ENCODE peak calls at places on chromosomes 6 and 20, in four cellular contexts. One of them, this sample, is unnamed.

GRCh38 chr6:131400054-131400781 is 172.8 kb upstream of the ARG1 start:
- DNase-seq in K562: peak
- DNase-seq in HepG2: peak
- DNase-seq in SK-N-SH: no peak
- DNase-seq in this sample: no peak

GRCh38 chr20:3765171-3765887 is 2.2 kb downstream of the ADISSP start:
- DNase-seq in HepG2: no peak
- DNase-seq in SK-N-SH: no peak
- DNase-seq in K562: no peak
- DNase-seq in this sample: no peak

GRCh38 chr6:43734294-43734665 is 35.7 kb upstream of the VEGFA start:
- DNase-seq in SK-N-SH: no peak
- DNase-seq in HepG2: no peak
- DNase-seq in K562: no peak
- DNase-seq in this sample: no peak

GRCh38 chr20:36465109-36466080 is 75.9 kb upstream of the MYL9 start:
- DNase-seq in SK-N-SH: no peak
- DNase-seq in K562: peak
- DNase-seq in HepG2: peak
- DNase-seq in this sample: no peak

GRCh38 chr20:20396794-20397193 is 28.9 kb downstream of the INSM1 start:
- DNase-seq in HepG2: no peak
- DNase-seq in SK-N-SH: no peak
- DNase-seq in K562: no peak
- DNase-seq in this sample: no peak

GRCh38 chr6:95780037-95780436 is 202.7 kb downstream of the MANEA start:
- DNase-seq in K562: no peak
- DNase-seq in HepG2: peak
- DNase-seq in SK-N-SH: no peak
- DNase-seq in this sample: no peak

GRCh38 chr6:26571592-26572296 is 25.0 kb upstream of the ABT1 start:
- DNase-seq in HepG2: peak
- DNase-seq in K562: peak
- DNase-seq in SK-N-SH: peak
- DNase-seq in this sample: peak

GRCh38 chr6:53603381-53604121 is 58.6 kb upstream of the GCLC start:
- DNase-seq in HepG2: no peak
- DNase-seq in K562: no peak
- DNase-seq in SK-N-SH: no peak
- DNase-seq in this sample: no peak

GRCh38 chr6:56916849-56917551 is 37.9 kb upstream of the BEND6 start:
- DNase-seq in HepG2: no peak
- DNase-seq in SK-N-SH: peak
- DNase-seq in K562: no peak
- DNase-seq in this sample: no peak

GRCh38 chr20:25987073-25987927 is 290.6 kb upstream of the ZNF337 start:
- DNase-seq in K562: peak
- DNase-seq in HepG2: no peak
- DNase-seq in SK-N-SH: peak
- DNase-seq in this sample: peak

GRCh38 chr6:38501931-38502330 is 137.8 kb downstream of the BTBD9 start:
- DNase-seq in SK-N-SH: no peak
- DNase-seq in HepG2: no peak
- DNase-seq in K562: no peak
- DNase-seq in this sample: no peak

GRCh38 chr6:54135665-54136370 is 24.6 kb downstream of the MLIP start:
- DNase-seq in SK-N-SH: no peak
- DNase-seq in HepG2: peak
- DNase-seq in K562: no peak
- DNase-seq in this sample: no peak

GRCh38 chr6:4550227-4550597 is 226.0 kb upstream of the CDYL start:
- DNase-seq in K562: peak
- DNase-seq in HepG2: no peak
- DNase-seq in SK-N-SH: no peak
- DNase-seq in this sample: peak

GRCh38 chr6:169215201-169215661 is 38.4 kb downstream of the THBS2 start:
- DNase-seq in HepG2: no peak
- DNase-seq in SK-N-SH: peak
- DNase-seq in K562: no peak
- DNase-seq in this sample: no peak

GRCh38 chr20:40268321-40269075 is 420.5 kb downstream of the MAFB start:
- DNase-seq in HepG2: no peak
- DNase-seq in SK-N-SH: no peak
- DNase-seq in K562: no peak
- DNase-seq in this sample: no peak

GRCh38 chr6:122184260-122184934 is 215.1 kb upstream of the HSF2 start:
- DNase-seq in HepG2: peak
- DNase-seq in K562: no peak
- DNase-seq in SK-N-SH: peak
- DNase-seq in this sample: no peak

GRCh38 chr6:155040154-155040553 is 45.0 kb downstream of the TIAM2 start:
- DNase-seq in K562: no peak
- DNase-seq in SK-N-SH: peak
- DNase-seq in HepG2: no peak
- DNase-seq in this sample: no peak

GRCh38 chr20:521860-522259 is 21.7 kb downstream of the CSNK2A1 start:
- DNase-seq in SK-N-SH: no peak
- DNase-seq in HepG2: no peak
- DNase-seq in K562: no peak
- DNase-seq in this sample: no peak

GRCh38 chr6:41672016-41672415 is 33.7 kb downstream of the MDFI start:
- DNase-seq in K562: no peak
- DNase-seq in SK-N-SH: no peak
- DNase-seq in HepG2: no peak
- DNase-seq in this sample: no peak

GRCh38 chr6:46521464-46521971 is 30.3 kb upstream of the RCAN2 start:
- DNase-seq in SK-N-SH: no peak
- DNase-seq in K562: no peak
- DNase-seq in HepG2: no peak
- DNase-seq in this sample: no peak

GRCh38 chr6:49430187-49430586 is 32.9 kb downstream of the MMUT start:
- DNase-seq in SK-N-SH: no peak
- DNase-seq in HepG2: no peak
- DNase-seq in K562: no peak
- DNase-seq in this sample: no peak

GRCh38 chr20:14687317-14687716 is 349.9 kb upstream of the FLRT3 start:
- DNase-seq in K562: no peak
- DNase-seq in SK-N-SH: no peak
- DNase-seq in HepG2: no peak
- DNase-seq in this sample: no peak

GRCh38 chr6:81486234-81486633 is 266.2 kb downstream of the TENT5A start:
- DNase-seq in K562: no peak
- DNase-seq in SK-N-SH: no peak
- DNase-seq in HepG2: no peak
- DNase-seq in this sample: no peak

GRCh38 chr6:42783876-42784738 is 2.3 kb downstream of the BICRAL start:
- DNase-seq in HepG2: no peak
- DNase-seq in K562: no peak
- DNase-seq in SK-N-SH: no peak
- DNase-seq in this sample: no peak

GRCh38 chr6:8219352-8219943 is 117.1 kb upstream of the EEF1E1 start:
- DNase-seq in K562: peak
- DNase-seq in HepG2: peak
- DNase-seq in SK-N-SH: peak
- DNase-seq in this sample: peak
- TF ChIP-seq FOXJ3 in K562: no peak
- TF ChIP-seq FOXJ3 in HepG2: no peak
- TF ChIP-seq FOXJ3 in SK-N-SH: no peak
- TF ChIP-seq FOXJ3 in this sample: no peak

GRCh38 chr6:82951935-82952334 is 113.7 kb downstream of the UBE3D start:
- DNase-seq in HepG2: no peak
- DNase-seq in K562: no peak
- DNase-seq in SK-N-SH: no peak
- DNase-seq in this sample: no peak

GRCh38 chr6:82954937-82955577 is 110.6 kb downstream of the UBE3D start:
- DNase-seq in K562: no peak
- DNase-seq in SK-N-SH: no peak
- DNase-seq in HepG2: no peak
- DNase-seq in this sample: no peak

GRCh38 chr6:82953871-82954270 is 111.8 kb downstream of the UBE3D start:
- DNase-seq in SK-N-SH: no peak
- DNase-seq in HepG2: no peak
- DNase-seq in K562: peak
- DNase-seq in this sample: no peak

GRCh38 chr6:82955841-82956240 is 109.8 kb downstream of the UBE3D start:
- DNase-seq in K562: no peak
- DNase-seq in SK-N-SH: no peak
- DNase-seq in HepG2: no peak
- DNase-seq in this sample: no peak

DNA sequence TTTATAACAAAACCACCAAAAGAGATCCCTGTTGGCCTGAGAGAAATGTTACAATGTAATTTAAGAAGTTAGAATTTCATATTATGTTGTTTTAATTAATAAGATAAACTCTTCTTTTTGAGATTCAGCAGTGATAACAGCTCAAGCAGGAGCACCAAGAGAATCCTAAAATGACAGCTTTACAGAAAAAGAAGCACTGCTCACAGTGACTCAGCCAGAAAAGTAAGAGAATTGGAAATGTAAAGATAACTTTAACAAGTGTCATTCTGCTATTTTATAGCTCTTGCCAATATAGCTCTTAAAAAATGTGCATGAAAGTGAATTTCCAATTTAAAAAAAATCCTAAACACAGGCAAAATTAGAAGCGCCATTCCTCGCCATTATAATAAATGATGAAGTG is 111.3 kb downstream of the UBE3D start:
- DNase-seq in HepG2: no peak
- DNase-seq in K562: no peak
- DNase-seq in SK-N-SH: no peak
- DNase-seq in this sample: no peak
- TF ChIP-seq FOXJ3 in HepG2: no peak
- TF ChIP-seq FOXJ3 in K562: no peak
- TF ChIP-seq FOXJ3 in SK-N-SH: no peak
- TF ChIP-seq FOXJ3 in this sample: no peak

DNA sequence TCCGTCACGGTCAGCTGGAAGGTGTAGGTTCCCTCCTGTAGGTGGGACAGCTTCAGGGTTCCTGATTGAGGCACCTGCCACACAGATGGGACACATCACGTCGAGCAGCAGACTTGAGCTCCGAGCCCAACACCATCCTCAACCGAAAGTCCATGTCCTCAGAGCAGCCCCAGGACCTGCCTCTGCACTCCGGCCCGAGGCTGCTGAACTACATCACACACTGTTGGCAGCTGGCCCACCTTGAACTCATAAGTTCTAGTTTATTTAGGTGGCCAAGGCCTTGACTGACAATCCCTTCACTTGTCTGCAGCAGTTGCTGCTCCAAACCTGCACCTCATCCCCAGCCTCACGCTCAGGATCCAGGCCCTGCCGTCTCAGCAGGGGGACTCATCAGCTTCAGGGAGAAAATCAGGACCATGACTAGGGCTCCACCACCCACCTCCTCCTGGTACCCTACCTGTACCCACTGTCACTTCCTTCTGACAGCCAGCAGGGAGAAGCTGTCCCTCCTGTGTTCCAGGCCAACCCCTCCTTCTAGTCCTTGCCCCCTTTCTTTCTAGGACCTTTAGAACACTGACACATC is 21.0 kb downstream of the LRP11 start:
- DNase-seq in K562: no peak
- DNase-seq in SK-N-SH: no peak
- DNase-seq in HepG2: no peak
- DNase-seq in this sample: no peak
- TF ChIP-seq FOXJ3 in K562: no peak
- TF ChIP-seq FOXJ3 in SK-N-SH: no peak
- TF ChIP-seq FOXJ3 in HepG2: no peak
- TF ChIP-seq FOXJ3 in this sample: no peak

DNA sequence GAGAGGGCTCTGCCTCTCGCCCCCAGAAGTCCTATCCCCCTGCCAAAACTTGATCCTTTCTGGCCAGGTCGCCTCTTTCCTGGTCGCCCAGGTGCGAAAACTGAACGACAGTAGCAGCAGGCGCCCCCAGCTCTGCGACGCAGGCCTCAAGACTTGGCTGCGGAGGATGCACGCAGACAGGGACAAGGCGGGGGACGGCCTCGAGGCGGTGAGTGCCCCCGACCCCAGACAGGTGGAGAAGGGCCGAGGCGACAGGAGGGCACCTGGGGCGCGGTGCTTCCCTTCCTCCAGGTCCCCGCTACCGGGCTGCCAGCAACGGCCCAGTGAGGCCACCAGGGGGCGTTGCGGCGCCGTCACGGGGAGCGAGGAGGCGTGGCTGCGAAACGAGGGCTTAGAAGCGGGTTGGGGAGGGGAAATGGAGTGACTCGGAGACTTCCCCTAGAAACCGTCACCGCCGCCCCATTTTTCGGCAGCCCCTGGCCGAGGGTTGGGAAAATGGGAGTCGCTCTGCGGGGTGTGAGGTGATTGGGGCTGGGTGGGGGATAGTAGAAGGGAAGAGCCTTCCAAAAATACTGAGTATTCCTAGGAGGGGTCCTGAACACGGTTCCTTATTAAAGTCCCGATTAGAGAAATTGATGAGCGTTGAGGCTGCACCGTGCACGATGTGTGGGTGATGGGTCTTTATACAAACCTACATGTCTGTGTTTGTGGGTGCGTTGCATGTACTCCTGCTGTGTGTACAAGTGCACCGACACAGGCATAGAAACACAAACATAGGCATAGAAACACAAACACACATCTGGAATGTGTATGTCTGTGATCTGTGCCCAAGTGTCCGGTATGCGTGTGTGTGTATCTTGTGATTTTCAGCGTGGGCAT is 44.6 kb downstream of the ARHGAP40 start:
- DNase-seq in SK-N-SH: peak
- DNase-seq in K562: peak
- DNase-seq in HepG2: peak
- DNase-seq in this sample: peak
- TF ChIP-seq FOXJ3 in SK-N-SH: no peak
- TF ChIP-seq FOXJ3 in K562: no peak
- TF ChIP-seq FOXJ3 in HepG2: no peak
- TF ChIP-seq FOXJ3 in this sample: no peak

GRCh38 chr6:148867851-148868250 is 121.0 kb downstream of the UST start:
- DNase-seq in SK-N-SH: no peak
- DNase-seq in HepG2: no peak
- DNase-seq in K562: no peak
- DNase-seq in this sample: no peak

GRCh38 chr6:148866657-148867268 is 119.9 kb downstream of the UST start:
- DNase-seq in SK-N-SH: no peak
- DNase-seq in K562: no peak
- DNase-seq in HepG2: no peak
- DNase-seq in this sample: no peak

GRCh38 chr6:148868901-148869300 is 122.1 kb downstream of the UST start:
- DNase-seq in HepG2: no peak
- DNase-seq in SK-N-SH: no peak
- DNase-seq in K562: no peak
- DNase-seq in this sample: no peak

GRCh38 chr6:148868314-148868713 is 121.5 kb downstream of the UST start:
- DNase-seq in SK-N-SH: no peak
- DNase-seq in HepG2: no peak
- DNase-seq in K562: no peak
- DNase-seq in this sample: no peak

DNA sequence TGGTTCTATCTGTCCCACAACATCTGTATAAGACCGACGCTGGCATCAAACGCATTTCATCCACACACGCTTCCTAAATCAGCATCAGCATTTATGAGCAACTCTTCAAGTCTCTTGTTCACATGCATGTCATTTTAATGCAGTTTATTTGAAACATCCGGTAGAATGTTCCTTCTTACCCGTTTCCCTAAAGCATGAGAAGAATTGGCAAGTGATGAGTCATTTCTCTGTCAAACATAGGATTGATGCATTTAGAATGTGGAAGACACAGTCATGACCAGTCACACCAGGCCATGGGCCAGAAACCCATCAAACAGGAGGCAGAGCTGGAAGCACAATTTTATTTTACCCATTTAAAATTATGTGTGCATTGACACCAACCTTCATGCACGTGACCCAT is 122.8 kb downstream of the UST start:
- DNase-seq in K562: no peak
- DNase-seq in HepG2: no peak
- DNase-seq in SK-N-SH: no peak
- DNase-seq in this sample: no peak
- TF ChIP-seq FOXJ3 in K562: no peak
- TF ChIP-seq FOXJ3 in HepG2: no peak
- TF ChIP-seq FOXJ3 in SK-N-SH: no peak
- TF ChIP-seq FOXJ3 in this sample: no peak